ENCODE peak calls at places on chromosomes 11 and 22, in seven cellular contexts. One of them, this sample, is unnamed.

GRCh38 chr22:38069372-38070249 is 12.4 kb downstream of the PICK1 start:
- DNase-seq in hepatocyte: peak; percentile 62
- DNase-seq in fibroblast of lung: peak; percentile 42
- DNase-seq in mammary epithelial cell: no peak
- DNase-seq in mesendoderm: no peak
- DNase-seq in right lobe of liver: peak; percentile 45
- DNase-seq in psoas muscle: peak; percentile 96
- DNase-seq in this sample: no peak

GRCh38 chr22:31253949-31254348 is 38.3 kb downstream of the PIK3IP1 start:
- DNase-seq in right lobe of liver: no peak
- DNase-seq in hepatocyte: peak; percentile 51
- DNase-seq in fibroblast of lung: no peak
- DNase-seq in psoas muscle: no peak
- DNase-seq in mammary epithelial cell: peak; percentile 98
- DNase-seq in mesendoderm: peak; percentile 77
- DNase-seq in this sample: peak; percentile 75

GRCh38 chr11:106442032-106442431 is 364.6 kb downstream of the AASDHPPT start:
- DNase-seq in mammary epithelial cell: no peak
- DNase-seq in fibroblast of lung: no peak
- DNase-seq in hepatocyte: no peak
- DNase-seq in right lobe of liver: no peak
- DNase-seq in mesendoderm: no peak
- DNase-seq in psoas muscle: no peak
- DNase-seq in this sample: no peak

GRCh38 chr11:1077417-1078119 is 2.9 kb downstream of the MUC2 start:
- DNase-seq in hepatocyte: no peak
- DNase-seq in mammary epithelial cell: no peak
- DNase-seq in psoas muscle: peak; percentile 30
- DNase-seq in right lobe of liver: no peak
- DNase-seq in fibroblast of lung: no peak
- DNase-seq in mesendoderm: no peak
- DNase-seq in this sample: peak; percentile 29

GRCh38 chr11:117743121-117743815 is 53.7 kb downstream of the DSCAML1 start:
- DNase-seq in right lobe of liver: no peak
- DNase-seq in fibroblast of lung: no peak
- DNase-seq in hepatocyte: no peak
- DNase-seq in mammary epithelial cell: no peak
- DNase-seq in psoas muscle: no peak
- DNase-seq in mesendoderm: peak; percentile 58
- DNase-seq in this sample: no peak

GRCh38 chr11:76234704-76235232 is 28.5 kb upstream of the WNT11 start:
- DNase-seq in fibroblast of lung: no peak
- DNase-seq in hepatocyte: no peak
- DNase-seq in mammary epithelial cell: no peak
- DNase-seq in right lobe of liver: peak; percentile 60
- DNase-seq in mesendoderm: no peak
- DNase-seq in psoas muscle: peak; percentile 77
- DNase-seq in this sample: peak; percentile 85

GRCh38 chr22:19761500-19762314 is 1.1 kb downstream of the TBX1 start:
- DNase-seq in hepatocyte: no peak
- DNase-seq in mammary epithelial cell: no peak
- DNase-seq in fibroblast of lung: no peak
- DNase-seq in mesendoderm: peak; percentile 65
- DNase-seq in right lobe of liver: no peak
- DNase-seq in psoas muscle: no peak
- DNase-seq in this sample: peak; percentile 43

GRCh38 chr11:124799384-124800225 is 601 bp downstream of the MSANTD2 start:
- DNase-seq in psoas muscle: peak; percentile 63
- DNase-seq in fibroblast of lung: peak; percentile 21
- DNase-seq in right lobe of liver: peak; percentile 65
- DNase-seq in mesendoderm: peak; percentile 63
- DNase-seq in mammary epithelial cell: peak; percentile 42
- DNase-seq in hepatocyte: peak; percentile 64
- DNase-seq in this sample: peak; percentile 87

GRCh38 chr22:31343235-31344191 is 2.6 kb downstream of the PATZ1 start:
- DNase-seq in hepatocyte: peak; percentile 80
- DNase-seq in psoas muscle: no peak
- DNase-seq in mammary epithelial cell: peak; percentile 45
- DNase-seq in fibroblast of lung: peak; percentile 22
- DNase-seq in mesendoderm: peak; percentile 83
- DNase-seq in right lobe of liver: no peak
- DNase-seq in this sample: peak; percentile 76

GRCh38 chr11:108881136-108881535 is 216.3 kb downstream of the DDX10 start:
- DNase-seq in mammary epithelial cell: no peak
- DNase-seq in mesendoderm: no peak
- DNase-seq in right lobe of liver: no peak
- DNase-seq in psoas muscle: no peak
- DNase-seq in fibroblast of lung: no peak
- DNase-seq in hepatocyte: no peak
- DNase-seq in this sample: no peak

GRCh38 chr11:35593143-35593542 is 25.1 kb upstream of the FJX1 start:
- DNase-seq in mammary epithelial cell: peak; percentile 93
- DNase-seq in right lobe of liver: no peak
- DNase-seq in hepatocyte: no peak
- DNase-seq in psoas muscle: no peak
- DNase-seq in fibroblast of lung: peak; percentile 89
- DNase-seq in mesendoderm: peak; percentile 61
- DNase-seq in this sample: no peak

GRCh38 chr11:1435820-1436467 is 46.2 kb downstream of the BRSK2 start:
- DNase-seq in hepatocyte: peak; percentile 43
- DNase-seq in psoas muscle: no peak
- DNase-seq in mammary epithelial cell: no peak
- DNase-seq in mesendoderm: peak; percentile 30
- DNase-seq in fibroblast of lung: no peak
- DNase-seq in right lobe of liver: no peak
- DNase-seq in this sample: no peak

GRCh38 chr11:12802418-12803085 is 128.3 kb downstream of the TEAD1 start:
- DNase-seq in hepatocyte: peak; percentile 94
- DNase-seq in psoas muscle: no peak
- DNase-seq in mammary epithelial cell: peak; percentile 99
- DNase-seq in mesendoderm: peak; percentile 78
- DNase-seq in right lobe of liver: peak; percentile 94
- DNase-seq in fibroblast of lung: peak; percentile 67
- DNase-seq in this sample: peak; percentile 88

GRCh38 chr11:112751312-112751711 is 209.9 kb upstream of the NCAM1 start:
- DNase-seq in psoas muscle: no peak
- DNase-seq in hepatocyte: no peak
- DNase-seq in mammary epithelial cell: no peak
- DNase-seq in mesendoderm: no peak
- DNase-seq in fibroblast of lung: no peak
- DNase-seq in right lobe of liver: no peak
- DNase-seq in this sample: no peak

GRCh38 chr22:37457093-37457893 is 28.9 kb downstream of the MFNG start:
- DNase-seq in right lobe of liver: peak; percentile 81
- DNase-seq in hepatocyte: peak; percentile 88
- DNase-seq in fibroblast of lung: peak; percentile 53
- DNase-seq in mesendoderm: peak; percentile 80
- DNase-seq in psoas muscle: peak; percentile 74
- DNase-seq in mammary epithelial cell: peak; percentile 67
- DNase-seq in this sample: peak; percentile 78

GRCh38 chr11:124199702-124200101 is 16.6 kb downstream of the OR10D3 start:
- DNase-seq in psoas muscle: no peak
- DNase-seq in right lobe of liver: no peak
- DNase-seq in mammary epithelial cell: peak; percentile 17
- DNase-seq in hepatocyte: no peak
- DNase-seq in mesendoderm: no peak
- DNase-seq in fibroblast of lung: peak; percentile 53
- DNase-seq in this sample: no peak

GRCh38 chr11:75342966-75343870 is 8.2 kb downstream of the ARRB1 start:
- DNase-seq in hepatocyte: peak; percentile 84
- DNase-seq in fibroblast of lung: peak; percentile 62
- DNase-seq in right lobe of liver: peak; percentile 91
- DNase-seq in psoas muscle: no peak
- DNase-seq in mammary epithelial cell: no peak
- DNase-seq in mesendoderm: peak; percentile 96
- DNase-seq in this sample: peak; percentile 79

GRCh38 chr11:27291302-27291889 is 71.6 kb downstream of the CCDC34 start:
- DNase-seq in hepatocyte: peak; percentile 28
- DNase-seq in mammary epithelial cell: peak; percentile 62
- DNase-seq in right lobe of liver: no peak
- DNase-seq in psoas muscle: no peak
- DNase-seq in mesendoderm: peak; percentile 76
- DNase-seq in fibroblast of lung: no peak
- DNase-seq in this sample: no peak

GRCh38 chr11:8989411-8989810 is 14.4 kb downstream of the NRIP3 start:
- DNase-seq in right lobe of liver: no peak
- DNase-seq in psoas muscle: no peak
- DNase-seq in mammary epithelial cell: no peak
- DNase-seq in mesendoderm: peak; percentile 80
- DNase-seq in hepatocyte: no peak
- DNase-seq in fibroblast of lung: peak; percentile 37
- DNase-seq in this sample: no peak

GRCh38 chr11:118918128-118918685 is 7.5 kb downstream of the BCL9L start:
- DNase-seq in right lobe of liver: peak; percentile 94
- DNase-seq in hepatocyte: peak; percentile 89
- DNase-seq in psoas muscle: peak; percentile 94
- DNase-seq in mammary epithelial cell: peak; percentile 83
- DNase-seq in mesendoderm: peak; percentile 98
- DNase-seq in fibroblast of lung: peak; percentile 97
- DNase-seq in this sample: peak; percentile 79

GRCh38 chr11:93842461-93842860 is 8.0 kb downstream of the VSTM5 start:
- DNase-seq in psoas muscle: no peak
- DNase-seq in hepatocyte: no peak
- DNase-seq in fibroblast of lung: peak; percentile 53
- DNase-seq in mesendoderm: no peak
- DNase-seq in right lobe of liver: no peak
- DNase-seq in mammary epithelial cell: peak; percentile 86
- DNase-seq in this sample: no peak

GRCh38 chr11:59135648-59136461 is 6.8 kb upstream of the FAM111A start:
- DNase-seq in right lobe of liver: peak; percentile 86
- DNase-seq in psoas muscle: peak; percentile 87
- DNase-seq in hepatocyte: peak; percentile 91
- DNase-seq in fibroblast of lung: peak; percentile 73
- DNase-seq in mammary epithelial cell: peak; percentile 36
- DNase-seq in mesendoderm: peak; percentile 84
- DNase-seq in this sample: peak; percentile 84

GRCh38 chr11:92838655-92839334 is 130.7 kb upstream of the MTNR1B start:
- DNase-seq in hepatocyte: no peak
- DNase-seq in mammary epithelial cell: no peak
- DNase-seq in right lobe of liver: no peak
- DNase-seq in mesendoderm: peak; percentile 65
- DNase-seq in psoas muscle: no peak
- DNase-seq in fibroblast of lung: peak; percentile 38
- DNase-seq in this sample: no peak

GRCh38 chr11:62544521-62545436 is 1.8 kb downstream of the AHNAK start:
- DNase-seq in mesendoderm: no peak
- DNase-seq in psoas muscle: no peak
- DNase-seq in hepatocyte: peak; percentile 55
- DNase-seq in mammary epithelial cell: no peak
- DNase-seq in right lobe of liver: no peak
- DNase-seq in fibroblast of lung: no peak
- DNase-seq in this sample: no peak

GRCh38 chr11:2996976-2997375 is 4.8 kb upstream of the NAP1L4 start:
- DNase-seq in fibroblast of lung: no peak
- DNase-seq in right lobe of liver: no peak
- DNase-seq in mesendoderm: peak; percentile 18
- DNase-seq in hepatocyte: no peak
- DNase-seq in mammary epithelial cell: no peak
- DNase-seq in psoas muscle: no peak
- DNase-seq in this sample: no peak

GRCh38 chr22:36319595-36320497 is 66.9 kb downstream of the APOL1 start:
- DNase-seq in fibroblast of lung: no peak
- DNase-seq in mammary epithelial cell: no peak
- DNase-seq in psoas muscle: no peak
- DNase-seq in hepatocyte: no peak
- DNase-seq in mesendoderm: no peak
- DNase-seq in right lobe of liver: no peak
- DNase-seq in this sample: no peak
- H3K4me1 ChIP-seq in fibroblast of lung: peaks cover 25% of the 10 kb centered on the region
- H3K4me1 ChIP-seq in mammary epithelial cell: peaks cover 27% of the 10 kb centered on the region
- H3K4me1 ChIP-seq in psoas muscle: peaks cover 33% of the 10 kb centered on the region
- H3K4me1 ChIP-seq in hepatocyte: peaks cover 7% of the 10 kb centered on the region
- H3K4me1 ChIP-seq in mesendoderm: no peaks in the 10 kb centered on the region
- H3K4me1 ChIP-seq in right lobe of liver: peaks cover 15% of the 10 kb centered on the region
- H3K4me1 ChIP-seq in this sample: peaks cover 44% of the 10 kb centered on the region

GRCh38 chr11:43574949-43575915 is 105.3 kb upstream of the HSD17B12 start:
- DNase-seq in mesendoderm: peak; percentile 45
- DNase-seq in right lobe of liver: no peak
- DNase-seq in fibroblast of lung: peak; percentile 61
- DNase-seq in mammary epithelial cell: no peak
- DNase-seq in hepatocyte: peak; percentile 65
- DNase-seq in psoas muscle: no peak
- DNase-seq in this sample: no peak
- H3K27me3 ChIP-seq in mesendoderm: peaks cover 59% of the 10 kb centered on the region
- H3K27me3 ChIP-seq in right lobe of liver: peaks cover 3% of the 10 kb centered on the region
- H3K27me3 ChIP-seq in fibroblast of lung: peaks cover 44% of the 10 kb centered on the region
- H3K27me3 ChIP-seq in mammary epithelial cell: peaks cover 47% of the 10 kb centered on the region
- H3K27me3 ChIP-seq in hepatocyte: peaks cover 95% of the 10 kb centered on the region
- H3K27me3 ChIP-seq in psoas muscle: peaks cover 8% of the 10 kb centered on the region
- H3K27me3 ChIP-seq in this sample: peaks cover 85% of the 10 kb centered on the region

DNA sequence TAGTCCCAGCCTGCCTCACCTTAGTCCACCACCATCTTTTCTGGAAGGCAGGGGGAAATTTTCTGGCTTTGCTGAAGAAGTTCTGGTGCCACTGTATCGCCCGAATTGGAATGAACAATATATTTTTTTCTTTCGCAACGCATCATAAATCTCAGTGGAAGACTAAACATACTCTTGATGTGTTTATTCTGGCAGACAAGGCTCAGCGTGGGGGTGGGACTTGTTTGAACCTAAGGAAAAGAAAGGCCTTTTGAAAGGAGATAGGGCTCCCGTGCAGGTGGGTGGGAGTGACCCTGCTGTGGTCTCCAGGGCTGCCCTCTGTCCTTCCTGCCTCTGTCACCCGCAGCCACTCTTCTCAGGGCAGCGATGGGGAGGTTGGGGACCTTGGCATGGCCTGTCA is 42.5 kb downstream of the CD82 start:
- DNase-seq in fibroblast of lung: peak; percentile 79
- DNase-seq in hepatocyte: peak; percentile 48
- DNase-seq in mesendoderm: no peak
- DNase-seq in right lobe of liver: no peak
- DNase-seq in psoas muscle: no peak
- DNase-seq in mammary epithelial cell: no peak
- DNase-seq in this sample: no peak
- H3K4me1 ChIP-seq in fibroblast of lung: peaks cover 15% of the 10 kb centered on the region
- H3K4me1 ChIP-seq in hepatocyte: peaks cover 18% of the 10 kb centered on the region
- H3K4me1 ChIP-seq in mesendoderm: no peaks in the 10 kb centered on the region
- H3K4me1 ChIP-seq in right lobe of liver: no peaks in the 10 kb centered on the region
- H3K4me1 ChIP-seq in psoas muscle: peaks cover 16% of the 10 kb centered on the region
- H3K4me1 ChIP-seq in mammary epithelial cell: no peaks in the 10 kb centered on the region
- H3K4me1 ChIP-seq in this sample: peaks cover 48% of the 10 kb centered on the region

GRCh38 chr22:22408731-22409696 is 99.5 kb downstream of the ZNF280B start:
- DNase-seq in psoas muscle: no peak
- DNase-seq in hepatocyte: peak; percentile 63
- DNase-seq in right lobe of liver: no peak
- DNase-seq in mesendoderm: peak; percentile 57
- DNase-seq in mammary epithelial cell: peak; percentile 5
- DNase-seq in fibroblast of lung: peak; percentile 9
- DNase-seq in this sample: no peak

GRCh38 chr22:22407061-22407460 is 101.5 kb downstream of the ZNF280B start:
- DNase-seq in mesendoderm: no peak
- DNase-seq in hepatocyte: no peak
- DNase-seq in psoas muscle: no peak
- DNase-seq in fibroblast of lung: no peak
- DNase-seq in right lobe of liver: no peak
- DNase-seq in mammary epithelial cell: no peak
- DNase-seq in this sample: no peak

GRCh38 chr22:22406445-22406844 is 102.1 kb downstream of the ZNF280B start:
- DNase-seq in right lobe of liver: no peak
- DNase-seq in fibroblast of lung: no peak
- DNase-seq in mesendoderm: no peak
- DNase-seq in hepatocyte: no peak
- DNase-seq in mammary epithelial cell: no peak
- DNase-seq in psoas muscle: no peak
- DNase-seq in this sample: no peak

GRCh38 chr22:22410121-22410520 is 98.4 kb downstream of the ZNF280B start:
- DNase-seq in psoas muscle: peak; percentile 61
- DNase-seq in fibroblast of lung: no peak
- DNase-seq in mesendoderm: no peak
- DNase-seq in mammary epithelial cell: no peak
- DNase-seq in right lobe of liver: no peak
- DNase-seq in hepatocyte: no peak
- DNase-seq in this sample: peak; percentile 78

GRCh38 chr22:22408269-22408668 is 100.3 kb downstream of the ZNF280B start:
- DNase-seq in fibroblast of lung: no peak
- DNase-seq in right lobe of liver: no peak
- DNase-seq in mesendoderm: no peak
- DNase-seq in mammary epithelial cell: no peak
- DNase-seq in hepatocyte: no peak
- DNase-seq in psoas muscle: no peak
- DNase-seq in this sample: no peak
- H3K27me3 ChIP-seq in fibroblast of lung: peaks cover 5% of the 10 kb centered on the region
- H3K27me3 ChIP-seq in right lobe of liver: no peaks in the 10 kb centered on the region
- H3K27me3 ChIP-seq in mesendoderm: no peaks in the 10 kb centered on the region
- H3K27me3 ChIP-seq in mammary epithelial cell: peaks cover 2% of the 10 kb centered on the region
- H3K27me3 ChIP-seq in hepatocyte: peaks cover 27% of the 10 kb centered on the region
- H3K27me3 ChIP-seq in psoas muscle: no peaks in the 10 kb centered on the region
- H3K27me3 ChIP-seq in this sample: peaks cover 25% of the 10 kb centered on the region